ENCODE peak calls at places on chromosomes 3 and 15, in five cellular contexts. Y is activated CD8-positive, alpha-beta T cell treated with anti-CD3 and anti-CD28 coated beads, Interleukin-2, amount 10 ng/mL, durations not matched to agents 7 days and 5 days; J is AG10803; D is Kasumi-1; F is brain microvascular endothelial cell. C is an unnamed sample.

GRCh38 chr3:152328841-152329240 is 60.1 kb downstream of the MBNL1 start:
- DNase-seq in F (peak), Y (no peak), J (peak), D (peak), C (no peak)

GRCh38 chr3:28564211-28564610 is 215.6 kb upstream of the AZI2 start:
- DNase-seq in F (no peak), Y (no peak), J (no peak), D (no peak), C (no peak)

GRCh38 chr3:187112934-187113793 is 26.1 kb downstream of the RPL39L start:
- DNase-seq in Y (no peak), D (peak), J (peak), F (peak), C (no peak)

GRCh38 chr3:152126260-152126659 is 142.5 kb upstream of the MBNL1 start:
- DNase-seq in F (no peak), D (no peak), Y (no peak), J (peak), C (no peak)

GRCh38 chr3:128727996-128728395 is 2.0 kb downstream of the RAB7A start:
- DNase-seq in J (peak), Y (no peak), F (no peak), D (no peak), C (no peak)

GRCh38 chr15:91942676-91943417 is 89.3 kb downstream of the SLCO3A1 start:
- DNase-seq in J (peak), D (peak), F (peak), Y (peak), C (peak)

GRCh38 chr3:11995061-11995460 is 9.1 kb upstream of the SYN2 start:
- DNase-seq in F (no peak), D (no peak), Y (no peak), J (no peak), C (no peak)

GRCh38 chr3:125055165-125055912 is 458 bp downstream of the HEG1 start:
- DNase-seq in J (no peak), Y (no peak), F (no peak), D (no peak), C (no peak)

GRCh38 chr3:16248556-16248955 is 16.2 kb downstream of the DPH3 start:
- DNase-seq in Y (no peak), F (no peak), J (no peak), D (no peak), C (no peak)

GRCh38 chr15:37536967-37537624 is 397.3 kb upstream of the TMCO5A start:
- DNase-seq in J (no peak), D (no peak), F (no peak), Y (no peak), C (no peak)

GRCh38 chr3:55692958-55693558 is 206.0 kb upstream of the WNT5A start:
- DNase-seq in J (peak), D (no peak), Y (no peak), F (peak), C (no peak)

GRCh38 chr15:94411279-94411678 is 179.9 kb downstream of the MCTP2 start:
- DNase-seq in F (no peak), J (no peak), Y (no peak), D (no peak), C (no peak)

GRCh38 chr15:48855501-48856440 is 22.2 kb upstream of the EID1 start:
- DNase-seq in Y (no peak), J (peak), F (peak), D (no peak), C (no peak)

GRCh38 chr15:62121273-62122015 is 43.6 kb downstream of the C2CD4B start:
- DNase-seq in J (no peak), Y (no peak), D (no peak), F (no peak), C (no peak)

GRCh38 chr3:22542311-22542710 is 660.8 kb upstream of the UBE2E2 start:
- DNase-seq in J (no peak), D (no peak), Y (no peak), F (peak), C (peak)

GRCh38 chr15:26113296-26113695 is 250.2 kb upstream of the ATP10A start:
- DNase-seq in J (no peak), D (no peak), Y (no peak), F (no peak), C (no peak)

GRCh38 chr3:132418916-132419315 is 1.6 kb downstream of the DNAJC13 start:
- DNase-seq in J (peak), D (peak), Y (no peak), F (no peak), C (no peak)

GRCh38 chr15:77483426-77483825 is 62.7 kb downstream of the HMG20A start:
- DNase-seq in F (no peak), J (no peak), D (no peak), Y (no peak), C (no peak)

GRCh38 chr15:43880406-43881184 is 53.8 kb downstream of the WDR76 start:
- DNase-seq in D (no peak), Y (no peak), J (peak), F (no peak), C (no peak)

GRCh38 chr15:82132742-82133141 is 86.9 kb upstream of the MEX3B start:
- DNase-seq in Y (no peak), D (no peak), J (peak), F (peak), C (peak)

GRCh38 chr3:9175421-9175820 is 74.0 kb downstream of the SRGAP3 start:
- DNase-seq in F (no peak), Y (no peak), D (no peak), J (peak), C (peak)

GRCh38 chr3:69144631-69145244 is 22.3 kb upstream of the LMOD3 start:
- DNase-seq in Y (no peak), J (no peak), D (peak), F (no peak), C (no peak)

GRCh38 chr3:122169911-122170310 is 13.6 kb upstream of the CASR start:
- DNase-seq in Y (no peak), D (no peak), F (no peak), J (peak), C (no peak)

GRCh38 chr15:59879506-59879905 is 124.6 kb upstream of the FOXB1 start:
- DNase-seq in D (no peak), F (peak), J (peak), Y (no peak), C (no peak)

GRCh38 chr3:32562640-32563039 is 8.0 kb downstream of the DYNC1LI1 start:
- DNase-seq in J (no peak), D (no peak), Y (no peak), F (no peak), C (no peak)

GRCh38 chr15:68031406-68031805 is 22.7 kb upstream of the PIAS1 start:
- DNase-seq in J (no peak), F (no peak), Y (no peak), D (peak), C (no peak)

GRCh38 chr3:149368201-149368849 is 9.1 kb downstream of the TM4SF1 start:
- DNase-seq in F (no peak), Y (no peak), J (no peak), D (no peak), C (no peak)

GRCh38 chr3:66392512-66392911 is 108.3 kb downstream of the LRIG1 start:
- DNase-seq in Y (no peak), J (no peak), F (no peak), D (no peak), C (no peak)

GRCh38 chr15:101127503-101128076 is 124.3 kb downstream of the CHSY1 start:
- DNase-seq in J (peak), D (peak), Y (peak), F (peak), C (peak)

GRCh38 chr3:15536856-15537255 is 15.3 kb upstream of the COLQ start:
- DNase-seq in D (no peak), J (no peak), Y (peak), F (no peak), C (no peak)

GRCh38 chr3:135967867-135968266 is 2.3 kb downstream of the PPP2R3A start:
- DNase-seq in J (no peak), F (no peak), Y (no peak), D (no peak), C (no peak)

GRCh38 chr3:8266679-8267267 is 234.8 kb upstream of the LMCD1 start:
- DNase-seq in Y (no peak), D (no peak), F (no peak), J (peak), C (peak)

GRCh38 chr15:84888639-84889038 is 4.2 kb downstream of the SLC28A1 start:
- DNase-seq in D (no peak), Y (no peak), F (no peak), J (no peak), C (no peak)

C was measured in T1000.